ENCODE peak calls at places on chromosomes 13 and 19, in seven cellular contexts. One of them, this sample, is unnamed.

GRCh38 chr19:58563034-58563573 is 4.7 kb upstream of the UBE2M start:
- DNase-seq in right atrium auricular region: no peak
- DNase-seq in fibroblast of mammary gland: no peak
- DNase-seq in tibial nerve: no peak
- DNase-seq in tibial artery: peak
- DNase-seq in upper lobe of right lung: peak
- DNase-seq in ascending aorta: no peak
- DNase-seq in this sample: no peak

GRCh38 chr19:8017808-8018207 is 12.4 kb upstream of the ELAVL1 start:
- DNase-seq in right atrium auricular region: no peak
- DNase-seq in fibroblast of mammary gland: no peak
- DNase-seq in tibial nerve: no peak
- DNase-seq in tibial artery: no peak
- DNase-seq in upper lobe of right lung: no peak
- DNase-seq in ascending aorta: no peak
- DNase-seq in this sample: no peak

GRCh38 chr19:24052811-24053210 is 34.2 kb upstream of the ZNF254 start:
- DNase-seq in right atrium auricular region: no peak
- DNase-seq in fibroblast of mammary gland: peak
- DNase-seq in tibial nerve: no peak
- DNase-seq in tibial artery: no peak
- DNase-seq in upper lobe of right lung: no peak
- DNase-seq in ascending aorta: no peak
- DNase-seq in this sample: no peak

GRCh38 chr19:19300613-19301012 is 19.7 kb downstream of the SUGP1 start:
- DNase-seq in right atrium auricular region: no peak
- DNase-seq in fibroblast of mammary gland: no peak
- DNase-seq in tibial nerve: no peak
- DNase-seq in tibial artery: no peak
- DNase-seq in upper lobe of right lung: no peak
- DNase-seq in ascending aorta: no peak
- DNase-seq in this sample: no peak

GRCh38 chr13:79806821-79807220 is 325.9 kb downstream of the NDFIP2 start:
- DNase-seq in right atrium auricular region: no peak
- DNase-seq in fibroblast of mammary gland: no peak
- DNase-seq in tibial nerve: no peak
- DNase-seq in tibial artery: no peak
- DNase-seq in upper lobe of right lung: no peak
- DNase-seq in ascending aorta: no peak
- DNase-seq in this sample: no peak

GRCh38 chr19:31416548-31416947 is 67.3 kb upstream of the TSHZ3 start:
- DNase-seq in right atrium auricular region: no peak
- DNase-seq in fibroblast of mammary gland: no peak
- DNase-seq in tibial nerve: no peak
- DNase-seq in tibial artery: no peak
- DNase-seq in upper lobe of right lung: no peak
- DNase-seq in ascending aorta: no peak
- DNase-seq in this sample: no peak

GRCh38 chr19:31139871-31140505 is 209.2 kb downstream of the TSHZ3 start:
- DNase-seq in right atrium auricular region: no peak
- DNase-seq in fibroblast of mammary gland: peak
- DNase-seq in tibial nerve: no peak
- DNase-seq in tibial artery: no peak
- DNase-seq in upper lobe of right lung: no peak
- DNase-seq in ascending aorta: no peak
- DNase-seq in this sample: no peak

GRCh38 chr13:95474992-95475391 is 77.5 kb upstream of the CLDN10 start:
- DNase-seq in right atrium auricular region: no peak
- DNase-seq in fibroblast of mammary gland: no peak
- DNase-seq in tibial nerve: no peak
- DNase-seq in tibial artery: no peak
- DNase-seq in upper lobe of right lung: no peak
- DNase-seq in ascending aorta: no peak
- DNase-seq in this sample: no peak

GRCh38 chr13:45082964-45083363 is 37.3 kb upstream of the GTF2F2 start:
- DNase-seq in right atrium auricular region: no peak
- DNase-seq in fibroblast of mammary gland: peak
- DNase-seq in tibial nerve: no peak
- DNase-seq in tibial artery: no peak
- DNase-seq in upper lobe of right lung: no peak
- DNase-seq in ascending aorta: no peak
- DNase-seq in this sample: no peak

GRCh38 chr19:6589711-6590457 is 1.1 kb downstream of the CD70 start:
- DNase-seq in right atrium auricular region: no peak
- DNase-seq in fibroblast of mammary gland: no peak
- DNase-seq in tibial nerve: no peak
- DNase-seq in tibial artery: no peak
- DNase-seq in upper lobe of right lung: no peak
- DNase-seq in ascending aorta: no peak
- DNase-seq in this sample: no peak

GRCh38 chr19:6588508-6589345 is 2.2 kb downstream of the CD70 start:
- DNase-seq in right atrium auricular region: no peak
- DNase-seq in fibroblast of mammary gland: no peak
- DNase-seq in tibial nerve: no peak
- DNase-seq in tibial artery: no peak
- DNase-seq in upper lobe of right lung: no peak
- DNase-seq in ascending aorta: no peak
- DNase-seq in this sample: no peak

GRCh38 chr19:6593651-6594416 is 2.9 kb upstream of the CD70 start:
- DNase-seq in right atrium auricular region: no peak
- DNase-seq in fibroblast of mammary gland: peak
- DNase-seq in tibial nerve: no peak
- DNase-seq in tibial artery: no peak
- DNase-seq in upper lobe of right lung: no peak
- DNase-seq in ascending aorta: no peak
- DNase-seq in this sample: no peak

GRCh38 chr19:6587998-6588507 is 2.9 kb downstream of the CD70 start:
- DNase-seq in right atrium auricular region: no peak
- DNase-seq in fibroblast of mammary gland: no peak
- DNase-seq in tibial nerve: no peak
- DNase-seq in tibial artery: no peak
- DNase-seq in upper lobe of right lung: no peak
- DNase-seq in ascending aorta: no peak
- DNase-seq in this sample: no peak

DNA sequence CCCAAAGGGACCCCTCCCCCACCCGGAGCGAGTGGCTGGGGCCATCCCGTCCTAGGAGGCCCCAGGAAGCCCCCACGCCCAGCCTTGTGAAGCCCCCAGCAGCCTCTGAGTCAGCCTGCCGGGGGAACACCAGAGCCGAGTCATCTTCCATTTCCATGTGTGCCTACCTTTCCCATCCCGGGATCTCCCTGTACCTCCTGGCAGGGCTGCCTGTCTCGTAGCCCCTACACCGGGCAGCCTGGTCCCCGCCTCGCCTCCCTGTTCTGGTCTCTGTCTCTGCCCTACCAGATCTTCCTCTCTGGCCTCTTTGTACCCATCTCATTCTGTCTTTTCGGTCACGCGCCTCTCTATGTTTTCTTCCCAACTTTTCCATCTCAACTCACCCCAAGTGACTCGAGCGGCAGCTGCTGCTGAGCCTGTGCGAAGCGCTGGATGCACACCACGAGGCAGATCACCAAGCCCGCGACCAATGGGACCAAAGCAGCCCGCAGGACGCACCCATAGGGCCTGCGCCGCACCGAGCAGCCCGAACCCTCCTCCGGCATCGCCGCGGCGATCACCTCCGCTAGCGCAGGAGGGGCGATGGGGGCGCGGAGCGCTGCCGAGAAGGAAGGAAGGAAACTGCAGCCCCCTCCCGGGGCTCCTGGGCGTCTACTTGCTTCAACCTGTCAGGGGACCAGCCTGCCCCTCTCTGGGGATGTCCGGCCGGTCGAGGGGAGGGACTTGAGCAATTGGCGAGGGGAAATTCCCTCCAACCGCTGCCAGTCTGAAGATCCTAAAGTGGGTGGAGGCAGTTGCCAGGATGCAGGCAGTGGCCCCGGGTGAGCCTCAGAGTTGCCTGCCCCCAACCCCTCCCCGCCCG is at the start of gene CD70:
- DNase-seq in right atrium auricular region: no peak
- DNase-seq in fibroblast of mammary gland: no peak
- DNase-seq in tibial nerve: no peak
- DNase-seq in tibial artery: no peak
- DNase-seq in upper lobe of right lung: no peak
- DNase-seq in ascending aorta: no peak
- DNase-seq in this sample: peak
- H3K4me3 ChIP-seq in right atrium auricular region: no peak
- H3K4me3 ChIP-seq in fibroblast of mammary gland: no peak
- H3K4me3 ChIP-seq in tibial nerve: no peak
- H3K4me3 ChIP-seq in tibial artery: no peak
- H3K4me3 ChIP-seq in upper lobe of right lung: peak
- H3K4me3 ChIP-seq in ascending aorta: no peak
- H3K4me3 ChIP-seq in this sample: peak

GRCh38 chr19:29945017-29945416 is 3.0 kb downstream of the URI1 start:
- DNase-seq in right atrium auricular region: no peak
- DNase-seq in fibroblast of mammary gland: no peak
- DNase-seq in tibial nerve: no peak
- DNase-seq in tibial artery: no peak
- DNase-seq in upper lobe of right lung: no peak
- DNase-seq in ascending aorta: no peak
- DNase-seq in this sample: no peak
- H3K4me3 ChIP-seq in right atrium auricular region: no peak
- H3K4me3 ChIP-seq in fibroblast of mammary gland: no peak
- H3K4me3 ChIP-seq in tibial nerve: no peak
- H3K4me3 ChIP-seq in tibial artery: no peak
- H3K4me3 ChIP-seq in upper lobe of right lung: no peak
- H3K4me3 ChIP-seq in ascending aorta: peak
- H3K4me3 ChIP-seq in this sample: no peak

GRCh38 chr19:6531163-6531955 is 533 bp downstream of the TNFSF9 start:
- DNase-seq in right atrium auricular region: no peak
- DNase-seq in fibroblast of mammary gland: no peak
- DNase-seq in tibial nerve: no peak
- DNase-seq in tibial artery: no peak
- DNase-seq in upper lobe of right lung: no peak
- DNase-seq in ascending aorta: no peak
- DNase-seq in this sample: no peak

GRCh38 chr19:6531956-6532243 is 1.1 kb downstream of the TNFSF9 start:
- DNase-seq in right atrium auricular region: no peak
- DNase-seq in fibroblast of mammary gland: no peak
- DNase-seq in tibial nerve: no peak
- DNase-seq in tibial artery: no peak
- DNase-seq in upper lobe of right lung: no peak
- DNase-seq in ascending aorta: no peak
- DNase-seq in this sample: no peak

GRCh38 chr19:6533746-6534418 is 3.1 kb downstream of the TNFSF9 start:
- DNase-seq in right atrium auricular region: no peak
- DNase-seq in fibroblast of mammary gland: no peak
- DNase-seq in tibial nerve: no peak
- DNase-seq in tibial artery: no peak
- DNase-seq in upper lobe of right lung: no peak
- DNase-seq in ascending aorta: no peak
- DNase-seq in this sample: no peak

GRCh38 chr19:6533000-6533328 is 2.1 kb downstream of the TNFSF9 start:
- DNase-seq in right atrium auricular region: no peak
- DNase-seq in fibroblast of mammary gland: no peak
- DNase-seq in tibial nerve: no peak
- DNase-seq in tibial artery: no peak
- DNase-seq in upper lobe of right lung: no peak
- DNase-seq in ascending aorta: no peak
- DNase-seq in this sample: no peak

DNA sequence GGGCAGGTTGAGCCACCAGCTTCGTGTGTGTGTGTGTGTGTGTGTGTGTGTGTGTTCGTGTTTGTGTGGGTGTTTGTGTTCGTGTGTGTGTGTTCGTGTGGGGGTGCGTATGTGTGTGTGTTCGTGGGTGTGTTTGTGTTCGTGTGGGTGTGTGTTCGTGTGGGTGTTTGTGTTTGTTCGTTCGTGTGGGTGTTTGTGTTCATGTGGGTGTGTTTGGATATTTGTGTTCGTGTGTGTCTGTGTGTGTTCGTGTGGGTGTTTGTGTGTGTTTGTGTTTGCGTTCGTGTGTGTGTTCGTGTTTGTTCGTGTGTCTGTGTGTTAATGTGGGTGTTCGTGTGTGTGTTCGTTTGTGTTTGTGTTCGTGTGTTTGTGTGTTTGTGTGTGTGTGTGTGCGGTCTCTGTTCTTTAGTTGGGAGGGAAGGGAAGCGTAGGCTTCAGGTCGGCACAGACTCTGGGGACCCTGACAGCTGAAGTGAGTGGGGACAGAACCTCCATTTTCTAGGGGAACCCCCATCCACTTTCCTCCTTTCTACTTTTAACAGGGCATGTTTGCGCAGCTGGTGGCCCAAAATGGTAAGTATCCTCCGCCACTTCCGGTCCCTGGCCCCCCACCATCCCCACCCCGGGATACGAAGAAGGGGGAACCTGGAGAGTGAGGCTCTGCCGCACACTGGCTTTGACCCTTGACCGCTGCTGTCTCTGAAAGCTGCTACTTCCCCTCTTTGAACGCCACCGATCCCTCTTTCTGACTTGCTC is 1.6 kb downstream of the TNFSF9 start:
- DNase-seq in right atrium auricular region: no peak
- DNase-seq in fibroblast of mammary gland: no peak
- DNase-seq in tibial nerve: no peak
- DNase-seq in tibial artery: no peak
- DNase-seq in upper lobe of right lung: no peak
- DNase-seq in ascending aorta: no peak
- DNase-seq in this sample: no peak
- H3K4me3 ChIP-seq in right atrium auricular region: no peak
- H3K4me3 ChIP-seq in fibroblast of mammary gland: no peak
- H3K4me3 ChIP-seq in tibial nerve: no peak
- H3K4me3 ChIP-seq in tibial artery: no peak
- H3K4me3 ChIP-seq in upper lobe of right lung: peak
- H3K4me3 ChIP-seq in ascending aorta: no peak
- H3K4me3 ChIP-seq in this sample: peak

GRCh38 chr19:50512112-50512998 is 1.4 kb downstream of the ASPDH start:
- DNase-seq in right atrium auricular region: no peak
- DNase-seq in fibroblast of mammary gland: no peak
- DNase-seq in tibial nerve: no peak
- DNase-seq in tibial artery: peak
- DNase-seq in upper lobe of right lung: no peak
- DNase-seq in ascending aorta: no peak
- DNase-seq in this sample: no peak
- H3K4me3 ChIP-seq in right atrium auricular region: no peak
- H3K4me3 ChIP-seq in fibroblast of mammary gland: no peak
- H3K4me3 ChIP-seq in tibial nerve: no peak
- H3K4me3 ChIP-seq in tibial artery: no peak
- H3K4me3 ChIP-seq in upper lobe of right lung: peak
- H3K4me3 ChIP-seq in ascending aorta: no peak
- H3K4me3 ChIP-seq in this sample: no peak